ENCODE peak calls at places on chromosome 9, in nine cellular contexts. B, W, N, A, R, T, Y, O and Q are unnamed samples. For H3K9me3, the result is how much of the 10 kb centered on the place peaks cover.

GRCh38 chr9:105132576-105132975 is 111.9 kb upstream of the SLC44A1 start:
- DNase-seq in Y (peak), T (no peak), W (no peak), R (no peak), A (peak), N (no peak), O (peak), B (no peak), Q (no peak)

GRCh38 chr9:131868766-131869165 is 128.9 kb upstream of the RAPGEF1 start:
- DNase-seq in A (peak), B (no peak), T (no peak), R (no peak), W (no peak), N (no peak), O (no peak), Y (no peak), Q (no peak)

GRCh38 chr9:90002299-90003045 is 397.7 kb downstream of the GADD45G start:
- DNase-seq in Y (no peak), W (no peak), T (no peak), R (no peak), B (no peak), O (no peak), N (no peak), A (no peak), Q (no peak)

GRCh38 chr9:8186553-8186952 is 387.0 kb upstream of the DMAC1 start:
- DNase-seq in T (no peak), O (no peak), R (no peak), N (no peak), B (no peak), A (no peak), Y (no peak), W (no peak), Q (no peak)

GRCh38 chr9:18490591-18491370 is 16.8 kb downstream of the ADAMTSL1 start:
- DNase-seq in A (peak), N (no peak), Y (no peak), B (peak), W (no peak), T (no peak), O (no peak), R (no peak), Q (no peak)

GRCh38 chr9:16031971-16032370 is 479.1 kb downstream of the CCDC171 start:
- DNase-seq in Y (no peak), W (no peak), T (no peak), O (no peak), B (no peak), R (no peak), N (no peak), A (no peak), Q (no peak)

GRCh38 chr9:86405926-86406325 is 51.7 kb upstream of the TUT7 start:
- DNase-seq in R (no peak), W (no peak), Y (peak), T (no peak), A (peak), B (peak), N (no peak), O (peak), Q (peak)

GRCh38 chr9:95497772-95498171 is 19.0 kb downstream of the PTCH1 start:
- DNase-seq in T (no peak), Y (no peak), N (no peak), W (no peak), B (no peak), O (no peak), R (no peak), A (peak), Q (no peak)

GRCh38 chr9:119003882-119004617 is 365.2 kb downstream of the BRINP1 start:
- DNase-seq in N (no peak), Y (no peak), B (no peak), W (no peak), O (no peak), A (no peak), R (no peak), T (no peak), Q (no peak)

GRCh38 chr9:24801344-24801743 is 255.6 kb upstream of the IZUMO3 start:
- DNase-seq in O (no peak), A (no peak), N (no peak), R (no peak), T (no peak), B (no peak), W (no peak), Y (no peak), Q (no peak)
- H3K9me3 ChIP-seq in O (under half), A (under half), N (under half), R (under half), T (under half), B (under half), W (under half), Y (under half), Q (under half)

GRCh38 chr9:75889977-75890540 is 414 bp upstream of the PCSK5 start:
- DNase-seq in N (no peak), T (peak), R (no peak), B (peak), W (no peak), A (peak), Y (no peak), O (peak), Q (peak)

GRCh38 chr9:75891277-75892167 is 1.0 kb downstream of the PCSK5 start:
- DNase-seq in A (peak), T (no peak), B (peak), O (peak), R (peak), N (no peak), Y (peak), W (peak), Q (no peak)

GRCh38 chr9:75889577-75889976 is 896 bp upstream of the PCSK5 start:
- DNase-seq in N (no peak), T (no peak), O (no peak), Y (no peak), W (no peak), A (no peak), R (no peak), B (no peak), Q (no peak)

GRCh38 chr9:75892168-75892901 is 1.9 kb downstream of the PCSK5 start:
- DNase-seq in W (no peak), T (no peak), B (peak), R (peak), N (no peak), Y (no peak), A (no peak), O (peak), Q (peak)

DNA sequence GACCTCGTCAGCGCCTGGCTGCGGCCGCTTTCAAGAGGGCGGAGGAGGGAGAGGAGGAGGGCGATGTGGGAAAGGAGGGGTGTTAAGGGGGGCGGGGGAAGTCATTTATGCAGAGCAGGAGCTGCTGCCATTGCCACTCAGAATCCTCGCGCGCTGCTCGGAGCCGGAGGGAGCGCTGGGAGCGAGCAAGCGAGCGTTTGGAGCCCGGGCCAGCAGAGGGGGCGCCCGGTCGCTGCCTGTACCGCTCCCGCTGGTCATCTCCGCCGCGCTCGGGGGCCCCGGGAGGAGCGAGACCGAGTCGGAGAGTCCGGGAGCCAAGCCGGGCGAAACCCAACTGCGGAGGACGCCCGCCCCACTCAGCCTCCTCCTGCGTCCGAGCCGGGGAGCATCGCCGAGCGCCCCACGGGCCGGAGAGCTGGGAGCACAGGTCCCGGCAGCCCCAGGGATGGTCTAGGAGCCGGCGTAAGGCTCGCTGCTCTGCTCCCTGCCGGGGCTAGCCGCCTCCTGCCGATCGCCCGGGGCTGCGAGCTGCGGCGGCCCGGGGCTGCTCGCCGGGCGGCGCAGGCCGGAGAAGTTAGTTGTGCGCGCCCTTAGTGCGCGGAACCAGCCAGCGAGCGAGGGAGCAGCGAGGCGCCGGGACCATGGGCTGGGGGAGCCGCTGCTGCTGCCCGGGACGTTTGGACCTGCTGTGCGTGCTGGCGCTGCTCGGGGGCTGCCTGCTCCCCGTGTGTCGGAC is at the start of gene PCSK5:
- DNase-seq in N (peak), R (peak), O (peak), W (peak), Y (peak), B (peak), A (peak), T (peak), Q (peak)
- TF ChIP-seq POLR2A in N (peak), R (peak), O (peak), W (no peak), Y (peak), B (peak), A (peak), T (peak), Q (peak)

GRCh38 chr9:124841422-124841821 is 11.8 kb upstream of the WDR38 start:
- DNase-seq in T (no peak), Y (no peak), B (no peak), R (no peak), A (no peak), O (no peak), W (no peak), N (no peak), Q (no peak)

GRCh38 chr9:124844291-124844690 is 9.0 kb upstream of the WDR38 start:
- DNase-seq in T (no peak), O (no peak), B (no peak), A (no peak), W (no peak), Y (no peak), N (no peak), R (no peak), Q (no peak)

GRCh38 chr9:124843635-124844034 is 9.6 kb upstream of the WDR38 start:
- DNase-seq in N (no peak), Y (no peak), B (no peak), O (no peak), T (no peak), R (no peak), W (no peak), A (no peak), Q (no peak)

GRCh38 chr9:124839612-124840299 is 13.5 kb upstream of the WDR38 start:
- DNase-seq in O (peak), R (peak), N (no peak), T (no peak), A (peak), Y (peak), B (no peak), W (no peak), Q (no peak)

DNA sequence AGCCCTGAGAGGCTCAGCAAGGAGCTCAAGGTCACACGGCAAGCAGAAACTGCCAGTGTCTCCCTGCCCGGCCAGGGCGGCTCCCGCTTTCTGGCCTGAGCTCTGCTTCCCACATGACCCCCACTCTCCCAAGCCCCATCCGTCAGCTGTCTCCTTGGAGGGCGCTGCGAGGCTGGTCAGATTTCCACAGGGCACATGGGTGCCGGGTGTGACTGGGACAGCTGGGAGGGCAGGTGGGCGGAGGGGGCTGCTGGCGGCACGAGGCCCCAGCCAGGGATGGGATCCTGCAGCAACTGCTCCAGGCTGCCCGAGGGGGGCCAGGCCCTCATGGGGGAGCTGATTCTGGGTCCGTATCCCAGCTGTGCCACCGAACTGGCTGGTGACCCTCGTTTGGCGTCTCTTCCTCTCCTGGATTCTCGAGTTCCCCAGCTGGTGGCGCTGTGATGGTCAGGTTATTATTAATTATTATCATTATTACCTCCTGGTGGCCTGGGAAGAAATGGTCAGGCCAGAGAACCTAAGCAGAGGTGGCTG is 12.9 kb upstream of the WDR38 start:
- DNase-seq in R (peak), B (no peak), N (no peak), W (no peak), O (no peak), Y (peak), T (no peak), A (no peak), Q (no peak)
- H3K27ac ChIP-seq in R (peak), B (no peak), N (peak), W (no peak), O (no peak), Y (no peak), T (no peak), A (no peak), Q (no peak)

GRCh38 chr9:71886015-71886414 is 25.0 kb downstream of the ABHD17B start:
- DNase-seq in N (no peak), Y (no peak), O (no peak), B (no peak), R (no peak), T (no peak), W (no peak), A (no peak), Q (no peak)
- H3K9me3 ChIP-seq in N (under half), Y (under half), O (under half), B (under half), R (under half), T (under half), W (under half), A (under half), Q (under half)

DNA sequence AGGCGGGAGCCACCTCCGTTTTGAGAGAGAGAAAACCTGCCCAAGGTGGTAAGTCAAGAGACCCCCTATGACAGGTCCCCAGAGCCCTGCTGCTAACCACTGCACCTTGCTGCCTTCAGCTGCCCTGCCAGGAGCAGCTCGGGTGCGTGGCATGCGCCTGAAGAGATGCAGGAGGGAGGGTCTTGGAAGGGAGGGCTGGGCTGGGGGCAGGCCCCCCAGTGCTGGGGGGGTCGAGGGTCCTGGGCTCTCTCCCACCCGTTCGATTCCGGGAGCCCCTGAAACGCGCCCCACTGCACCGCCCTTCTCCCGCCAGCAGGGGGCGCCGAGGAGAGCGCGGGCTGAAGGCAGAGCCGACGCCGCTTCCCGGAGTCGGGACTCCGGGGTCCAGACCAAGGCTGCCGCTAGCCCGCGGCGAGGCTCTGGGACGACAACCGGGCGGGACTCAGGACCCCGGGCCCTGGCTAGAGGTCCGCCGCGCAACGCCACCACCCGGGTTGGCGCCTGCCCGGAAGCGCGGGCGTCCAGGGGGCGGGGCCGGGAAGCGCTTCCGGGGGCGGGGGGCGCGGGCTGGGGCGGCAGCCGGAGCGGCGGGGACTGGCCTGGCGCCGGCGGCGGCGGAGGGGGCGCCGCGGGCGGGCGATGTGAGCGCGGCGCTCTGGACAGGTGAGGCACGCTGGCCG is at the start of gene ZBTB34:
- DNase-seq in T (peak), A (peak), Y (peak), W (peak), O (peak), R (peak), B (peak), N (peak), Q (peak)
- TF ChIP-seq POLR2A in T (no peak), A (peak), Y (no peak), W (no peak), O (peak), R (peak), B (peak), N (no peak), Q (no peak)